ENCODE peak calls at places on chromosomes 16 and 17, in seven cellular contexts. Q is GM23248; U is HEK293T; L is AG09319; B is activated CD4-positive, CD25-positive, alpha-beta regulatory T cell treated with anti-CD3 and anti-CD28 coated beads, Interleukin-2, amount 50 U/mL, for 16 hours; A is tibial nerve; X is nephron progenitor cell. P is an unnamed sample.
A peak's percentile ranks its signal among the peaks of the same experiment; 100 is the strongest.

GRCh38 chr17:50183439-50184001 is 17.7 kb downstream of the SGCA start:
- DNase-seq in Q (peak; percentile 65), U (no peak), L (no peak), B (no peak), A (no peak), X (no peak), P (no peak)

GRCh38 chr17:19010729-19011505 is 6.4 kb upstream of the FAM83G start:
- DNase-seq in Q (peak; percentile 50), U (no peak), L (no peak), B (no peak), A (no peak), X (no peak), P (no peak)

GRCh38 chr17:58337600-58338453 is 9.2 kb upstream of the TSPOAP1 start:
- DNase-seq in Q (peak; percentile 87), U (no peak), L (peak; percentile 29), B (peak; percentile 83), A (peak; percentile 47), X (peak; percentile 68), P (peak; percentile 86)

GRCh38 chr17:83103200-83103937 is 24.0 kb downstream of the METRNL start:
- DNase-seq in Q (peak; percentile 85), U (peak; percentile 77), L (no peak), B (no peak), A (peak; percentile 71), X (no peak), P (no peak)

GRCh38 chr17:44827863-44828262 is 2.2 kb downstream of the GJC1 start:
- DNase-seq in Q (no peak), U (no peak), L (no peak), B (no peak), A (no peak), X (no peak), P (no peak)

GRCh38 chr16:11356573-11357331 is 11.5 kb downstream of the RMI2 start:
- DNase-seq in Q (peak; percentile 77), U (peak; percentile 70), L (no peak), B (no peak), A (peak; percentile 61), X (peak; percentile 70), P (peak; percentile 37)

GRCh38 chr16:28531777-28532744 is 6.7 kb downstream of the NUPR1 start:
- DNase-seq in Q (peak; percentile 39), U (no peak), L (no peak), B (no peak), A (peak; percentile 87), X (peak; percentile 46), P (no peak)

GRCh38 chr17:12996357-12996756 is 21.5 kb downstream of the ELAC2 start:
- DNase-seq in Q (no peak), U (no peak), L (no peak), B (no peak), A (no peak), X (no peak), P (no peak)

GRCh38 chr16:69867796-69868565 is 83.2 kb upstream of the CLEC18A start:
- DNase-seq in Q (no peak), U (no peak), L (no peak), B (no peak), A (no peak), X (no peak), P (no peak)

GRCh38 chr17:70137451-70138230 is 31.7 kb upstream of the KCNJ2 start:
- DNase-seq in Q (peak; percentile 93), U (peak; percentile 37), L (peak; percentile 88), B (no peak), A (peak; percentile 84), X (no peak), P (no peak)

GRCh38 chr16:79295746-79296145 is 304.8 kb downstream of the MAF start:
- DNase-seq in Q (no peak), U (no peak), L (no peak), B (no peak), A (no peak), X (no peak), P (no peak)

GRCh38 chr17:9670596-9670995 is 25.3 kb downstream of the USP43 start:
- DNase-seq in Q (no peak), U (no peak), L (no peak), B (no peak), A (no peak), X (no peak), P (no peak)

GRCh38 chr17:30716461-30717289 is 107.8 kb downstream of the CRLF3 start:
- DNase-seq in Q (peak; percentile 26), U (no peak), L (no peak), B (no peak), A (no peak), X (no peak), P (no peak)

GRCh38 chr17:75521951-75522727 is 3.4 kb upstream of the LLGL2 start:
- DNase-seq in Q (peak; percentile 57), U (no peak), L (no peak), B (no peak), A (no peak), X (no peak), P (no peak)

GRCh38 chr16:2386990-2387389 is 42.3 kb upstream of the CCNF start:
- DNase-seq in Q (no peak), U (no peak), L (no peak), B (no peak), A (no peak), X (no peak), P (no peak)

GRCh38 chr17:82234211-82235055 is 5.6 kb downstream of the SLC16A3 start:
- DNase-seq in Q (no peak), U (no peak), L (no peak), B (no peak), A (no peak), X (peak; percentile 45), P (peak; percentile 11)

GRCh38 chr17:70329751-70330150 is 160.4 kb downstream of the KCNJ2 start:
- DNase-seq in Q (no peak), U (no peak), L (no peak), B (no peak), A (no peak), X (no peak), P (no peak)

GRCh38 chr17:76791053-76791980 is 53.4 kb downstream of the MFSD11 start:
- DNase-seq in Q (peak; percentile 86), U (no peak), L (peak; percentile 50), B (no peak), A (no peak), X (no peak), P (peak; percentile 36)

GRCh38 chr17:56121661-56122060 is 31.6 kb upstream of the ANKFN1 start:
- DNase-seq in Q (peak; percentile 34), U (no peak), L (no peak), B (no peak), A (no peak), X (no peak), P (no peak)

GRCh38 chr17:21243516-21244303 is 9.5 kb downstream of the NATD1 start:
- DNase-seq in Q (no peak), U (no peak), L (no peak), B (no peak), A (no peak), X (no peak), P (no peak)

GRCh38 chr17:8332128-8332527 is 7.5 kb upstream of the ODF4 start:
- DNase-seq in Q (no peak), U (no peak), L (no peak), B (no peak), A (no peak), X (no peak), P (no peak)

GRCh38 chr16:35492225-35492624 is 2032.8 kb downstream of the TP53TG3F start:
- DNase-seq in Q (no peak), U (no peak), L (no peak), B (no peak), A (no peak), X (no peak), P (no peak)

GRCh38 chr17:36017799-36018198 is at the start of gene CCL23:
- DNase-seq in Q (no peak), U (no peak), L (no peak), B (no peak), A (no peak), X (no peak), P (no peak)

GRCh38 chr16:56824335-56824734 is 40.7 kb upstream of the SLC12A3 start:
- DNase-seq in Q (peak; percentile 51), U (peak; percentile 16), L (no peak), B (no peak), A (no peak), X (no peak), P (no peak)

GRCh38 chr16:50303605-50304466 is 37.5 kb downstream of the ADCY7 start:
- DNase-seq in Q (no peak), U (no peak), L (no peak), B (no peak), A (no peak), X (no peak), P (no peak)

GRCh38 chr16:22624759-22625533 is 114.3 kb downstream of the NPIPB5 start:
- DNase-seq in Q (peak; percentile 6), U (no peak), L (no peak), B (no peak), A (no peak), X (no peak), P (no peak)

GRCh38 chr17:34393401-34393800 is 30.4 kb upstream of the CCL1 start:
- DNase-seq in Q (no peak), U (no peak), L (no peak), B (no peak), A (no peak), X (no peak), P (no peak)

GRCh38 chr16:89369266-89369895 is 121.0 kb downstream of the ANKRD11 start:
- DNase-seq in Q (no peak), U (no peak), L (no peak), B (no peak), A (no peak), X (no peak), P (no peak)